ENCODE peak calls at places on chromosomes 7 and 10, in four cellular contexts. E is cardiac fibroblast, Z is BE2C, Q is transverse colon. L is an unnamed sample.

GRCh38 chr10:13382759-13383753 is 35.0 kb upstream of the SEPHS1 start:
- DNase-seq in Q (peak; percentile 89), E (no peak), Z (no peak), L (no peak)

GRCh38 chr7:45244996-45245395 is 87.4 kb downstream of the RAMP3 start:
- DNase-seq in E (no peak), Q (no peak), Z (no peak), L (no peak)

GRCh38 chr10:28217848-28218247 is 85.0 kb downstream of the MPP7 start:
- DNase-seq in Z (no peak), Q (no peak), E (peak; percentile 73), L (peak; percentile 74)

GRCh38 chr7:158958618-158959017 is 102.3 kb downstream of the DYNC2I1 start:
- DNase-seq in Z (no peak), E (no peak), Q (no peak), L (no peak)

GRCh38 chr10:112821663-112822062 is 128.4 kb upstream of the TCF7L2 start:
- DNase-seq in Z (no peak), Q (no peak), E (peak; percentile 9), L (peak; percentile 71)

GRCh38 chr7:37251222-37251621 is 197.4 kb downstream of the ELMO1 start:
- DNase-seq in E (no peak), Z (no peak), Q (no peak), L (no peak)

GRCh38 chr10:103679096-103679790 is 176.1 kb downstream of the SH3PXD2A start:
- DNase-seq in Z (no peak), Q (peak; percentile 50), E (peak; percentile 64), L (no peak)

GRCh38 chr7:27546610-27547009 is 116.1 kb downstream of the HIBADH start:
- DNase-seq in Q (no peak), Z (no peak), E (no peak), L (no peak)

GRCh38 chr10:87878664-87879459 is 15.4 kb downstream of the PTEN start:
- DNase-seq in E (peak; percentile 23), Q (no peak), Z (no peak), L (peak; percentile 89)

GRCh38 chr7:91780526-91780925 is 100.0 kb downstream of the MTERF1 start:
- DNase-seq in Q (no peak), Z (no peak), E (no peak), L (no peak)

GRCh38 chr10:24866615-24867583 is 85.5 kb downstream of the PRTFDC1 start:
- DNase-seq in Z (no peak), E (peak; percentile 89), Q (peak; percentile 42), L (peak; percentile 70)

DNA sequence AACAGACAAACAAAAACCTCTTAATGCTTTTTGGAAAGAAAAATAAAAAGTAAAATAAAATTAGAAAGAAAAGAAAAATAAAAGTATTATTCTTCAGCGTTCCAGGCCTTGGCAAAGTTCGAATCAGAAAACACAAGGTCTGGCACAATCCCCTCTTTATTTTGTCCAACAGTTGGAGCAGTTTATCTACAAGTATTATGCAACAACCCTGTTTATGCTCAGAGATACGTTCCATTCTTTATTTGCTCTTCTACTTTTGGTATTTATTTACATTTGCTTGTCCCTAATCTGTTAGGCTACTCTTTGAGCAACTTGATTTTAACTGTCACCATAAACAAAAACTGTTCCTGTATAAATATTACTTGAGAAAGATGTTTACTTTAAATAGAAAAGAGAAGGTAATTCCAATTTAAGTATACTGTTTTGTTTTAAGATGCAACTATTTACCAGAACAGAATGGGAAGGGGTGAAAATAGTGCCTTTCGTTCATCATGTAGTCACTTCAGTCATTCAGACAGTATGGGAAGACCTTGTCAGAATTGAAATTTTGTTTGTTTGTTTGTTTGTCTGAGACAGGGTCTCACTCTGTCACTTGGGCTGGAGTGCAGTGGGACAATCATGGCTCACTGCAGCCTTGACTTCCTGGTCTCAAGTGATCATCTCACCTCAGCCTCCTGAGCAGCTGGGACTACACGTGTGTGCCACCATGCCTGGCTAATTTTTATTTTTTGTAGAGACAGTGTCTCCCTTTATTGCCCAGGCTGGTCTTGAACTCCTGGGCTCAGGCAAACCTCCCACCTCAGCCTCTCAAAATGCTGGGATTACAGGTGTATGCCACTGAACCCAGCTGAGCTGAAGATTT is 5.7 kb downstream of the PDK4 start:
- DNase-seq in Q (no peak), E (no peak), Z (no peak), L (no peak)
- H3K4me3 ChIP-seq in Q (peak overlapping the region; percentile 21), E (no peak overlapping the region), Z (no peak overlapping the region), L (no peak overlapping the region)

DNA sequence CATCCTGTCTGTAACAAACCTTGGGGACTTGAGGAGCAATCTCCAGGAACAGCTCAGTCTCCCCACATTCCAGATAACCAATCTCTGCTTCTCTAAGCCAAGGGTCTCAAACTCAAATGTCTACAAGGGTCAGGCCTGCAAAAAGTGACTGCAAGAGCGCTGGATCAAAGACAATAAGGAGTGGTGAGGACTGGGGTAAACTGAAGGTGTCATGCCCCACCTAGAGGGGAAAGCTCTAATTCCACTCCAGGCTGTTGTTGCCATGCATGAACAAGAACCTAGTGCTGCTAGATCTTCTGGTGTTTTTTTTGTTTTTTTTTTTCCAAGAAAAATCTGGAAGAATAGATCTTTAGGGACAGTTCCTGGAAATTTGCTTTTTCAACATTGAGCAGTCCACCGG is 117.9 kb upstream of the MACROH2A2 start:
- DNase-seq in Q (no peak), Z (no peak), E (peak; percentile 9), L (peak; percentile 21)
- TF ChIP-seq CTCF in Q (no peak), Z (peak; percentile 21), E (peak; percentile 11), L (peak; percentile 22)

GRCh38 chr10:77588886-77589285 is 48.7 kb downstream of the KCNMA1 start:
- DNase-seq in Z (no peak), E (no peak), Q (no peak), L (no peak)

GRCh38 chr10:77587424-77587806 is 50.2 kb downstream of the KCNMA1 start:
- DNase-seq in E (no peak), Q (no peak), Z (no peak), L (no peak)

GRCh38 chr10:77590344-77591237 is 47.0 kb downstream of the KCNMA1 start:
- DNase-seq in Q (no peak), E (no peak), Z (no peak), L (no peak)

GRCh38 chr10:77583527-77583926 is 54.1 kb downstream of the KCNMA1 start:
- DNase-seq in E (no peak), Q (no peak), Z (no peak), L (no peak)

DNA sequence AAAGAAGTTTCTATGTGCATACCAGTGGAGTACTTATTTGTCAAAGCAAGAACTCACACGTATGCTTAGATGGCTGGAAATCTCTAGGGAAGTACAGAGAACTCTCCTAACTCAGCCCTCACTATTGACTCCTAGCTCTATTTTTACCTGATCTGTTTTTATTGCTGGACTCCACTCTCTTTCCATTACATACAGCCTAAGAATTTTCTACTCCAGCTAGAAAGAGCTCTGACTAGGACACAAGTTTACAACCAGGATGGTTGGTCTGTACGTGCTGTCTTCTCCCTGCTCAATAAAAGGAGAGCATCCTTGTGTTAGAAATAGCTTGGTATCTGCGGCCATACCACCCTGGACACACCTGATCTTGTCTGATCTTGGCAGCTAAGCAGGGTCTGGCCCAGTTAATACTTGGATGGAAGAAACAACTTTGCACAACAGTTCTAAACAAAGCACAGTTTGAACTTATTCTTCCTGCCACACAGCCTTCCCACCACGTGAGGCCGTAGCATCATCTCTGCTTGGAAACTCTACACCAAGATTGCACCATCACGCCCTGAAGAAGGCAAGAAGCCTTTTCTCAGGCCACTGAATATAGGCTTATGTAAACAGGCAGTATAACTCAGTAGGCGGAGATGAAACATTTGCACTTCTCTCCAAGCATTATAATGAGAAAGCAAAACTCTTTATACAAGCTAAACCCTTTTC is 50.7 kb downstream of the KCNMA1 start:
- DNase-seq in Q (peak; percentile 57), Z (no peak), E (peak; percentile 92), L (peak; percentile 98)
- H3K4me3 ChIP-seq in Q (no peak overlapping the region), Z (no peak overlapping the region), E (no peak overlapping the region), L (no peak overlapping the region)

GRCh38 chr7:134553976-134554375 is 5.1 kb downstream of the AKR1B15 start:
- DNase-seq in Q (no peak), Z (no peak), E (peak; percentile 21), L (peak; percentile 45)
- TF ChIP-seq CTCF in Q (peak; percentile 11), Z (no peak), E (peak; percentile 29), L (peak; percentile 57)

DNA sequence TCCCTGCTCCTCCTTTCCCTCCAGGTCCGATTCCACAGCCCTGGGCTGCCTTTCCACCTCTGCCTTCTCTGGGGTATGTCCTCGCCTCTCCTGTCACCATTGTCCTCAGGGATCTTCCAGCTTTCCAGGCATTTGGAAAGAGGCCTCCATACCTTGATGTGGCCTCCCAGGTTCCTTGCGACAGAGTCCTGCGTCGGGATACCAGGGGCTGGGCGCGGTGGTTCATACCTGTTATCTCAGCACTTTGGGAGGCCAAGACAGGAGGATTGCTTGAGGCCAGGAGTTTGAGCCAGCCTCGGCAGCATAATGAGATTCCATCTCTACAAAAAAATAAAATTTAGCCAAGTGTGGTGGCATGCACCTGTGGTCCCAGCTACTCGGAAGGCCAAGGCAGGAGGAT is 171.1 kb downstream of the CUX1 start:
- DNase-seq in Q (no peak), E (no peak), Z (no peak), L (no peak)
- H3K4me3 ChIP-seq in Q (no peak overlapping the region), E (no peak overlapping the region), Z (no peak overlapping the region), L (no peak overlapping the region)

L was measured in choroid plexus epithelial cell.